ENCODE peak calls at places on chromosomes 16 and 17, in seven cellular contexts. W is RCC 7860; K is anterior cingulate cortex; Z is AG04450; Q is cardiac muscle cell; I is pancreas; D is activated CD8-positive, alpha-beta memory T cell treated with anti-CD3 and anti-CD28 coated beads for 24 hours. F is an unnamed sample.
A peak's percentile ranks its signal among the peaks of the same experiment; 100 is the strongest.

GRCh38 chr17:4035081-4035680 is 70.9 kb upstream of the ATP2A3 start:
- DNase-seq in W (no peak), K (no peak), Z (no peak), Q (no peak), I (no peak), D (no peak), F (no peak)

GRCh38 chr17:77734371-77735050 is 224.0 kb upstream of the TNRC6C start:
- DNase-seq in W (no peak), K (peak; percentile 61), Z (no peak), Q (peak; percentile 90), I (peak; percentile 50), D (peak; percentile 43), F (peak; percentile 58)

GRCh38 chr17:74892013-74892841 is 1.2 kb downstream of the FADS6 start:
- DNase-seq in W (no peak), K (no peak), Z (no peak), Q (no peak), I (peak; percentile 68), D (no peak), F (no peak)

GRCh38 chr17:42891539-42892152 is 9.0 kb upstream of the G6PC1 start:
- DNase-seq in W (no peak), K (no peak), Z (peak; percentile 1), Q (no peak), I (no peak), D (no peak), F (no peak)

GRCh38 chr17:35726609-35727460 is 4.6 kb upstream of the RASL10B start:
- DNase-seq in W (no peak), K (no peak), Z (peak; percentile 72), Q (peak; percentile 95), I (peak; percentile 65), D (no peak), F (no peak)

GRCh38 chr17:41530062-41531048 is 2.2 kb upstream of the KRT19 start:
- DNase-seq in W (peak; percentile 98), K (no peak), Z (peak; percentile 61), Q (peak; percentile 91), I (no peak), D (no peak), F (no peak)

GRCh38 chr17:50162466-50163254 is 3.1 kb upstream of the SGCA start:
- DNase-seq in W (no peak), K (no peak), Z (no peak), Q (no peak), I (no peak), D (no peak), F (no peak)

GRCh38 chr17:29162909-29163341 is 17.3 kb downstream of the MYO18A start:
- DNase-seq in W (no peak), K (no peak), Z (no peak), Q (peak; percentile 66), I (no peak), D (no peak), F (no peak)

GRCh38 chr17:70552230-70552981 is 383.1 kb downstream of the KCNJ2 start:
- DNase-seq in W (peak; percentile 32), K (no peak), Z (no peak), Q (peak; percentile 65), I (no peak), D (no peak), F (peak; percentile 59)

GRCh38 chr17:48835971-48836370 is 5.1 kb downstream of the CALCOCO2 start:
- DNase-seq in W (no peak), K (no peak), Z (no peak), Q (no peak), I (no peak), D (no peak), F (peak; percentile 61)

GRCh38 chr16:22814330-22815105 is 556 bp downstream of the HS3ST2 start:
- DNase-seq in W (no peak), K (no peak), Z (no peak), Q (no peak), I (no peak), D (no peak), F (no peak)

GRCh38 chr16:85491798-85492616 is 121.1 kb upstream of the GSE1 start:
- DNase-seq in W (no peak), K (peak; percentile 6), Z (no peak), Q (no peak), I (peak; percentile 92), D (peak; percentile 65), F (peak; percentile 99)

GRCh38 chr17:53630638-53631037 is 192.1 kb upstream of the KIF2B start:
- DNase-seq in W (no peak), K (no peak), Z (no peak), Q (no peak), I (no peak), D (no peak), F (no peak)

GRCh38 chr16:67223992-67224391 is 2.9 kb upstream of the TMEM208 start:
- DNase-seq in W (no peak), K (no peak), Z (no peak), Q (no peak), I (no peak), D (no peak), F (no peak)

GRCh38 chr17:42554250-42555121 is 1.8 kb downstream of the HSD17B1 start:
- DNase-seq in W (peak; percentile 71), K (peak; percentile 76), Z (no peak), Q (peak; percentile 85), I (peak; percentile 81), D (peak; percentile 90), F (peak; percentile 84)

GRCh38 chr16:4273858-4274291 is 1.1 kb upstream of the TFAP4 start:
- DNase-seq in W (peak; percentile 5), K (no peak), Z (no peak), Q (peak; percentile 64), I (peak; percentile 74), D (peak; percentile 81), F (peak; percentile 67)

GRCh38 chr17:76682306-76682705 is 28.5 kb downstream of the MXRA7 start:
- DNase-seq in W (no peak), K (no peak), Z (no peak), Q (peak; percentile 94), I (no peak), D (no peak), F (no peak)

GRCh38 chr16:3020247-3020603 is at the start of gene TNFRSF12A:
- DNase-seq in W (peak; percentile 66), K (peak; percentile 14), Z (no peak), Q (peak; percentile 80), I (peak; percentile 85), D (peak; percentile 86), F (peak; percentile 89)

GRCh38 chr16:22861585-22861984 is 47.6 kb downstream of the HS3ST2 start:
- DNase-seq in W (no peak), K (no peak), Z (no peak), Q (no peak), I (no peak), D (no peak), F (no peak)

GRCh38 chr17:48025904-48026502 is 11.6 kb downstream of the COPZ2 start:
- DNase-seq in W (no peak), K (no peak), Z (no peak), Q (peak; percentile 28), I (peak; percentile 38), D (no peak), F (peak; percentile 66)

GRCh38 chr16:49619811-49620157 is 236.1 kb downstream of the ZNF423 start:
- DNase-seq in W (no peak), K (no peak), Z (no peak), Q (no peak), I (no peak), D (peak; percentile 11), F (no peak)

GRCh38 chr16:83651871-83652270 is 155.9 kb upstream of the HSBP1 start:
- DNase-seq in W (no peak), K (no peak), Z (no peak), Q (no peak), I (no peak), D (no peak), F (no peak)

GRCh38 chr16:69116911-69117310 is 11.5 kb downstream of the HAS3 start:
- DNase-seq in W (no peak), K (no peak), Z (no peak), Q (no peak), I (no peak), D (no peak), F (no peak)

GRCh38 chr17:82528484-82529265 is 9.1 kb downstream of the FOXK2 start:
- DNase-seq in W (peak; percentile 87), K (peak; percentile 19), Z (no peak), Q (peak; percentile 12), I (peak; percentile 55), D (no peak), F (peak; percentile 95)

GRCh38 chr17:45306623-45307022 is 10.2 kb downstream of the MAP3K14 start:
- DNase-seq in W (no peak), K (no peak), Z (no peak), Q (no peak), I (no peak), D (no peak), F (peak; percentile 44)

GRCh38 chr17:67577429-67577828 is 140.3 kb upstream of the NOL11 start:
- DNase-seq in W (no peak), K (no peak), Z (no peak), Q (no peak), I (no peak), D (no peak), F (no peak)

GRCh38 chr16:65749566-65749965 is 616.9 kb upstream of the CDH5 start:
- DNase-seq in W (no peak), K (no peak), Z (no peak), Q (no peak), I (no peak), D (no peak), F (no peak)

GRCh38 chr16:85689285-85689949 is 663 bp upstream of the GINS2 start:
- DNase-seq in W (no peak), K (no peak), Z (no peak), Q (no peak), I (no peak), D (no peak), F (peak; percentile 82)

GRCh38 chr17:50934672-50935200 is 68.6 kb upstream of the TOB1 start:
- DNase-seq in W (no peak), K (no peak), Z (no peak), Q (no peak), I (peak; percentile 47), D (no peak), F (no peak)

GRCh38 chr17:67999291-67999911 is 3.1 kb upstream of the C17orf58 start:
- DNase-seq in W (no peak), K (no peak), Z (no peak), Q (no peak), I (no peak), D (no peak), F (peak; percentile 66)

GRCh38 chr17:32570081-32570396 is 83.2 kb downstream of the CDK5R1 start:
- DNase-seq in W (no peak), K (no peak), Z (no peak), Q (no peak), I (no peak), D (no peak), F (no peak)

GRCh38 chr17:63930951-63931575 is 1.1 kb downstream of the CD79B start:
- DNase-seq in W (no peak), K (no peak), Z (no peak), Q (peak; percentile 18), I (no peak), D (peak; percentile 80), F (no peak)

GRCh38 chr17:9850151-9850550 is 24.4 kb downstream of the GLP2R start:
- DNase-seq in W (no peak), K (no peak), Z (no peak), Q (no peak), I (no peak), D (no peak), F (no peak)

GRCh38 chr16:53257001-53257400 is 177.3 kb upstream of the RBL2 start:
- DNase-seq in W (peak; percentile 16), K (no peak), Z (peak; percentile 0), Q (peak; percentile 67), I (no peak), D (no peak), F (no peak)

GRCh38 chr16:50837324-50837723 is 95.4 kb downstream of the CYLD start:
- DNase-seq in W (no peak), K (no peak), Z (no peak), Q (no peak), I (no peak), D (peak; percentile 24), F (no peak)

GRCh38 chr17:68596411-68596945 is 4.7 kb downstream of the FAM20A start:
- DNase-seq in W (no peak), K (no peak), Z (no peak), Q (no peak), I (no peak), D (no peak), F (no peak)

GRCh38 chr16:86679490-86679889 is 101.1 kb downstream of the FOXL1 start:
- DNase-seq in W (no peak), K (no peak), Z (no peak), Q (no peak), I (no peak), D (no peak), F (no peak)